ENCODE peak calls at places on chromosomes 4 and X, in four cellular contexts. D is astrocyte of the spinal cord, X is fibroblast of gingiva, O is GOT3. Y is an unnamed sample.

GRCh38 chrX:107710617-107711391 is 64.8 kb downstream of the TSC22D3 start:
- DNase-seq in D (peak; percentile 94), O (no peak), X (peak; percentile 93), Y (peak; percentile 79)

GRCh38 chr4:4602468-4602867 is 60.6 kb upstream of the STX18 start:
- DNase-seq in O (no peak), X (no peak), D (no peak), Y (no peak)

GRCh38 chr4:99863-100262 is 24.4 kb upstream of the ZNF718 start:
- DNase-seq in X (no peak), O (no peak), D (no peak), Y (no peak)

GRCh38 chr4:6337331-6337935 is 67.8 kb downstream of the WFS1 start:
- DNase-seq in X (no peak), D (no peak), O (no peak), Y (no peak)

GRCh38 chrX:46325312-46325877 is 219.8 kb downstream of the ZNF674 start:
- DNase-seq in D (peak; percentile 77), X (peak; percentile 41), O (peak; percentile 11), Y (peak; percentile 89)

GRCh38 chrX:26915064-26915463 is 548.1 kb downstream of the PPP4R3C start:
- DNase-seq in X (no peak), D (no peak), O (no peak), Y (no peak)

GRCh38 chr4:15682340-15682725 is 706 bp downstream of the FAM200B start:
- DNase-seq in O (no peak), D (peak; percentile 30), X (no peak), Y (no peak)

GRCh38 chrX:37590047-37590446 is 18.6 kb downstream of the LANCL3 start:
- DNase-seq in O (no peak), X (no peak), D (no peak), Y (no peak)

GRCh38 chr4:24103434-24104168 is 213.8 kb upstream of the PPARGC1A start:
- DNase-seq in X (peak; percentile 15), O (no peak), D (peak; percentile 70), Y (peak; percentile 16)

GRCh38 chr4:164440196-164440595 is 313.7 kb upstream of the SMIM31 start:
- DNase-seq in X (no peak), O (no peak), D (peak; percentile 71), Y (peak; percentile 66)

GRCh38 chr4:94621491-94622080 is 136.2 kb upstream of the BMPR1B start:
- DNase-seq in O (no peak), X (peak; percentile 26), D (peak; percentile 58), Y (peak; percentile 11)

GRCh38 chr4:121156822-121157769 is 7.0 kb downstream of the TNIP3 start:
- DNase-seq in D (no peak), X (peak; percentile 21), O (no peak), Y (peak; percentile 5)

GRCh38 chr4:156137971-156138581 is 184.4 kb upstream of the CTSO start:
- DNase-seq in X (no peak), D (no peak), O (no peak), Y (no peak)

GRCh38 chr4:58061967-58062366 is 951.8 kb upstream of the IGFBP7 start:
- DNase-seq in X (no peak), O (no peak), D (no peak), Y (no peak)

GRCh38 chrX:151359931-151360871 is 36.8 kb upstream of the VMA21 start:
- DNase-seq in O (no peak), X (no peak), D (no peak), Y (peak; percentile 33)

GRCh38 chrX:133250184-133251080 is 32.3 kb upstream of the TFDP3 start:
- DNase-seq in X (no peak), D (no peak), O (no peak), Y (no peak)

GRCh38 chr4:40228497-40229365 is 31.9 kb downstream of the RHOH start:
- DNase-seq in X (no peak), D (no peak), O (no peak), Y (peak; percentile 11)

GRCh38 chr4:118969359-118969758 is 80.7 kb downstream of the SYNPO2 start:
- DNase-seq in D (peak; percentile 80), X (peak; percentile 69), O (no peak), Y (peak; percentile 38)

GRCh38 chrX:129577473-129577872 is 37.4 kb downstream of the OCRL start:
- DNase-seq in X (peak; percentile 75), D (peak; percentile 84), O (peak; percentile 3), Y (peak; percentile 45)

GRCh38 chr4:19983072-19983471 is 268.6 kb upstream of the SLIT2 start:
- DNase-seq in D (peak; percentile 97), X (peak; percentile 86), O (no peak), Y (peak; percentile 55)

GRCh38 chr4:121353213-121353612 is 27.6 kb downstream of the QRFPR start:
- DNase-seq in X (no peak), O (no peak), D (peak; percentile 50), Y (no peak)

GRCh38 chr4:147824316-147824715 is 92.4 kb downstream of the ARHGAP10 start:
- DNase-seq in X (no peak), O (no peak), D (no peak), Y (no peak)

GRCh38 chrX:98362630-98363029 is 1478.9 kb downstream of the RPA4 start:
- DNase-seq in X (no peak), O (no peak), D (no peak), Y (no peak)

GRCh38 chr4:15963001-15963451 is at the start of gene FGFBP2:
- DNase-seq in O (no peak), D (peak; percentile 43), X (peak; percentile 11), Y (peak; percentile 55)

GRCh38 chr4:110395416-110395815 is 80.5 kb upstream of the ENPEP start:
- DNase-seq in D (no peak), X (no peak), O (no peak), Y (no peak)

GRCh38 chrX:43505759-43506158 is 150.3 kb upstream of the MAOA start:
- DNase-seq in X (no peak), O (no peak), D (no peak), Y (no peak)

GRCh38 chr4:124530464-124531077 is 182.0 kb downstream of the ANKRD50 start:
- DNase-seq in D (no peak), O (no peak), X (peak; percentile 92), Y (no peak)

GRCh38 chrX:40086569-40087335 is 11.0 kb downstream of the BCOR start:
- DNase-seq in X (peak; percentile 59), O (no peak), D (no peak), Y (no peak)

GRCh38 chrX:30196322-30196721 is 19.0 kb upstream of the MAGEB2 start:
- DNase-seq in D (peak; percentile 8), X (no peak), O (no peak), Y (no peak)

GRCh38 chr4:80306255-80306654 is 29.3 kb upstream of the CFAP299 start:
- DNase-seq in O (no peak), X (no peak), D (peak; percentile 45), Y (peak; percentile 20)

GRCh38 chr4:8910822-8911310 is 39.2 kb upstream of the HMX1 start:
- DNase-seq in D (no peak), O (no peak), X (no peak), Y (peak; percentile 54)

GRCh38 chrX:119694601-119695534 is 1.9 kb upstream of the SEPTIN6 start:
- DNase-seq in D (no peak), O (no peak), X (no peak), Y (no peak)

GRCh38 chrX:2894885-2895292 is 34.2 kb downstream of the ARSD start:
- DNase-seq in X (no peak), O (no peak), D (no peak), Y (peak; percentile 6)

GRCh38 chr4:40874331-40874730 is 124.6 kb downstream of the NSUN7 start:
- DNase-seq in D (no peak), O (no peak), X (no peak), Y (no peak)